ENCODE peak calls at places on chromosomes 6 and 20, in eight cellular contexts. One of them, this sample, is unnamed.

GRCh38 chr6:158646023-158646888 is 1.7 kb upstream of the DYNLT1 start:
- DNase-seq in dorsolateral prefrontal cortex: peak
- DNase-seq in IMR-90: no peak
- DNase-seq in body of pancreas: no peak
- DNase-seq in OCI-LY7: no peak
- DNase-seq in foreskin fibroblast: no peak
- DNase-seq in astrocyte of the cerebellum: no peak
- DNase-seq in transverse colon: no peak
- DNase-seq in this sample: no peak

GRCh38 chr6:84052204-84052882 is 18.8 kb downstream of the MRAP2 start:
- DNase-seq in foreskin fibroblast: peak
- DNase-seq in transverse colon: no peak
- DNase-seq in IMR-90: peak
- DNase-seq in OCI-LY7: no peak
- DNase-seq in dorsolateral prefrontal cortex: peak
- DNase-seq in body of pancreas: peak
- DNase-seq in astrocyte of the cerebellum: peak
- DNase-seq in this sample: no peak

GRCh38 chr20:62822788-62823651 is 6.2 kb downstream of the COL9A3 start:
- DNase-seq in IMR-90: peak
- DNase-seq in astrocyte of the cerebellum: no peak
- DNase-seq in foreskin fibroblast: peak
- DNase-seq in dorsolateral prefrontal cortex: no peak
- DNase-seq in transverse colon: peak
- DNase-seq in OCI-LY7: peak
- DNase-seq in body of pancreas: peak
- DNase-seq in this sample: no peak

GRCh38 chr6:108966855-108967755 is 118.9 kb downstream of the ARMC2 start:
- DNase-seq in OCI-LY7: no peak
- DNase-seq in astrocyte of the cerebellum: no peak
- DNase-seq in IMR-90: peak
- DNase-seq in foreskin fibroblast: peak
- DNase-seq in dorsolateral prefrontal cortex: no peak
- DNase-seq in body of pancreas: peak
- DNase-seq in transverse colon: no peak
- DNase-seq in this sample: peak

GRCh38 chr20:58788896-58789295 is 61.8 kb downstream of the GNAS-AS1 start:
- DNase-seq in OCI-LY7: no peak
- DNase-seq in foreskin fibroblast: no peak
- DNase-seq in dorsolateral prefrontal cortex: no peak
- DNase-seq in astrocyte of the cerebellum: no peak
- DNase-seq in transverse colon: no peak
- DNase-seq in IMR-90: no peak
- DNase-seq in body of pancreas: no peak
- DNase-seq in this sample: no peak

GRCh38 chr20:2149507-2149906 is 47.9 kb downstream of the STK35 start:
- DNase-seq in IMR-90: peak
- DNase-seq in transverse colon: no peak
- DNase-seq in astrocyte of the cerebellum: no peak
- DNase-seq in body of pancreas: no peak
- DNase-seq in dorsolateral prefrontal cortex: no peak
- DNase-seq in foreskin fibroblast: peak
- DNase-seq in OCI-LY7: no peak
- DNase-seq in this sample: no peak

GRCh38 chr20:53926428-53927028 is 143.9 kb downstream of the BCAS1 start:
- DNase-seq in IMR-90: peak
- DNase-seq in dorsolateral prefrontal cortex: no peak
- DNase-seq in body of pancreas: peak
- DNase-seq in OCI-LY7: peak
- DNase-seq in foreskin fibroblast: peak
- DNase-seq in astrocyte of the cerebellum: peak
- DNase-seq in transverse colon: peak
- DNase-seq in this sample: no peak

GRCh38 chr6:9520417-9521151 is 894.3 kb downstream of the TFAP2A start:
- DNase-seq in astrocyte of the cerebellum: peak
- DNase-seq in IMR-90: peak
- DNase-seq in dorsolateral prefrontal cortex: no peak
- DNase-seq in transverse colon: no peak
- DNase-seq in OCI-LY7: no peak
- DNase-seq in body of pancreas: no peak
- DNase-seq in foreskin fibroblast: peak
- DNase-seq in this sample: no peak

GRCh38 chr6:153511896-153512496 is 380.9 kb upstream of the RGS17 start:
- DNase-seq in transverse colon: no peak
- DNase-seq in foreskin fibroblast: peak
- DNase-seq in IMR-90: peak
- DNase-seq in dorsolateral prefrontal cortex: no peak
- DNase-seq in OCI-LY7: peak
- DNase-seq in body of pancreas: peak
- DNase-seq in astrocyte of the cerebellum: no peak
- DNase-seq in this sample: no peak

GRCh38 chr20:16491277-16491912 is 81.9 kb downstream of the KIF16B start:
- DNase-seq in astrocyte of the cerebellum: no peak
- DNase-seq in transverse colon: peak
- DNase-seq in body of pancreas: peak
- DNase-seq in dorsolateral prefrontal cortex: no peak
- DNase-seq in foreskin fibroblast: peak
- DNase-seq in OCI-LY7: no peak
- DNase-seq in IMR-90: peak
- DNase-seq in this sample: no peak

GRCh38 chr6:167652042-167652700 is 174.5 kb upstream of the AFDN start:
- DNase-seq in body of pancreas: no peak
- DNase-seq in IMR-90: no peak
- DNase-seq in dorsolateral prefrontal cortex: no peak
- DNase-seq in foreskin fibroblast: no peak
- DNase-seq in astrocyte of the cerebellum: no peak
- DNase-seq in transverse colon: no peak
- DNase-seq in OCI-LY7: no peak
- DNase-seq in this sample: no peak

GRCh38 chr6:143197377-143197776 is 136.7 kb downstream of the AIG1 start:
- DNase-seq in dorsolateral prefrontal cortex: no peak
- DNase-seq in astrocyte of the cerebellum: no peak
- DNase-seq in IMR-90: no peak
- DNase-seq in body of pancreas: no peak
- DNase-seq in transverse colon: no peak
- DNase-seq in foreskin fibroblast: no peak
- DNase-seq in OCI-LY7: no peak
- DNase-seq in this sample: no peak

GRCh38 chr20:12265662-12266061 is 348.0 kb downstream of the BTBD3 start:
- DNase-seq in astrocyte of the cerebellum: no peak
- DNase-seq in foreskin fibroblast: no peak
- DNase-seq in OCI-LY7: no peak
- DNase-seq in IMR-90: no peak
- DNase-seq in dorsolateral prefrontal cortex: no peak
- DNase-seq in transverse colon: no peak
- DNase-seq in body of pancreas: no peak
- DNase-seq in this sample: no peak

GRCh38 chr20:1467355-1468116 is 887 bp upstream of the NSFL1C start:
- DNase-seq in astrocyte of the cerebellum: no peak
- DNase-seq in dorsolateral prefrontal cortex: no peak
- DNase-seq in OCI-LY7: no peak
- DNase-seq in foreskin fibroblast: no peak
- DNase-seq in transverse colon: peak
- DNase-seq in body of pancreas: peak
- DNase-seq in IMR-90: no peak
- DNase-seq in this sample: peak

GRCh38 chr6:25176466-25176865 is 102.7 kb upstream of the CARMIL1 start:
- DNase-seq in OCI-LY7: no peak
- DNase-seq in dorsolateral prefrontal cortex: no peak
- DNase-seq in IMR-90: no peak
- DNase-seq in transverse colon: no peak
- DNase-seq in foreskin fibroblast: no peak
- DNase-seq in astrocyte of the cerebellum: no peak
- DNase-seq in body of pancreas: no peak
- DNase-seq in this sample: no peak

GRCh38 chr6:12886961-12887775 is 170.6 kb downstream of the PHACTR1 start:
- DNase-seq in IMR-90: no peak
- DNase-seq in OCI-LY7: no peak
- DNase-seq in body of pancreas: no peak
- DNase-seq in dorsolateral prefrontal cortex: no peak
- DNase-seq in transverse colon: no peak
- DNase-seq in astrocyte of the cerebellum: no peak
- DNase-seq in foreskin fibroblast: peak
- DNase-seq in this sample: no peak

GRCh38 chr20:48822879-48823385 is 4.9 kb downstream of the PREX1 start:
- DNase-seq in OCI-LY7: no peak
- DNase-seq in body of pancreas: no peak
- DNase-seq in transverse colon: peak
- DNase-seq in astrocyte of the cerebellum: no peak
- DNase-seq in foreskin fibroblast: no peak
- DNase-seq in IMR-90: no peak
- DNase-seq in dorsolateral prefrontal cortex: no peak
- DNase-seq in this sample: no peak

GRCh38 chr6:43963877-43964658 is 163.2 kb downstream of the MRPL14 start:
- DNase-seq in body of pancreas: no peak
- DNase-seq in IMR-90: no peak
- DNase-seq in foreskin fibroblast: no peak
- DNase-seq in dorsolateral prefrontal cortex: no peak
- DNase-seq in transverse colon: no peak
- DNase-seq in astrocyte of the cerebellum: no peak
- DNase-seq in OCI-LY7: no peak
- DNase-seq in this sample: no peak

GRCh38 chr20:58682656-58683055 is 9.9 kb upstream of the NPEPL1 start:
- DNase-seq in foreskin fibroblast: no peak
- DNase-seq in astrocyte of the cerebellum: no peak
- DNase-seq in transverse colon: no peak
- DNase-seq in dorsolateral prefrontal cortex: no peak
- DNase-seq in IMR-90: peak
- DNase-seq in body of pancreas: no peak
- DNase-seq in OCI-LY7: no peak
- DNase-seq in this sample: no peak

GRCh38 chr20:54054516-54054915 is 15.9 kb downstream of the BCAS1 start:
- DNase-seq in astrocyte of the cerebellum: no peak
- DNase-seq in dorsolateral prefrontal cortex: no peak
- DNase-seq in IMR-90: no peak
- DNase-seq in OCI-LY7: no peak
- DNase-seq in foreskin fibroblast: no peak
- DNase-seq in body of pancreas: peak
- DNase-seq in transverse colon: peak
- DNase-seq in this sample: no peak

GRCh38 chr6:111759836-111760785 is 113.1 kb downstream of the FYN start:
- DNase-seq in IMR-90: peak
- DNase-seq in transverse colon: no peak
- DNase-seq in OCI-LY7: peak
- DNase-seq in body of pancreas: no peak
- DNase-seq in astrocyte of the cerebellum: peak
- DNase-seq in dorsolateral prefrontal cortex: no peak
- DNase-seq in foreskin fibroblast: peak
- DNase-seq in this sample: no peak

GRCh38 chr6:121897337-121897760 is 461.9 kb downstream of the GJA1 start:
- DNase-seq in foreskin fibroblast: peak
- DNase-seq in body of pancreas: no peak
- DNase-seq in IMR-90: peak
- DNase-seq in transverse colon: no peak
- DNase-seq in dorsolateral prefrontal cortex: no peak
- DNase-seq in astrocyte of the cerebellum: peak
- DNase-seq in OCI-LY7: no peak
- DNase-seq in this sample: no peak

GRCh38 chr6:701696-702479 is 8.9 kb upstream of the EXOC2 start:
- DNase-seq in IMR-90: no peak
- DNase-seq in astrocyte of the cerebellum: no peak
- DNase-seq in body of pancreas: no peak
- DNase-seq in OCI-LY7: peak
- DNase-seq in foreskin fibroblast: no peak
- DNase-seq in transverse colon: no peak
- DNase-seq in dorsolateral prefrontal cortex: no peak
- DNase-seq in this sample: no peak
- TF ChIP-seq CTCF in IMR-90: no peak
- TF ChIP-seq CTCF in astrocyte of the cerebellum: no peak
- TF ChIP-seq CTCF in body of pancreas: no peak
- TF ChIP-seq CTCF in OCI-LY7: peak
- TF ChIP-seq CTCF in foreskin fibroblast: no peak
- TF ChIP-seq CTCF in transverse colon: no peak
- TF ChIP-seq CTCF in dorsolateral prefrontal cortex: no peak
- TF ChIP-seq CTCF in this sample: no peak

DNA sequence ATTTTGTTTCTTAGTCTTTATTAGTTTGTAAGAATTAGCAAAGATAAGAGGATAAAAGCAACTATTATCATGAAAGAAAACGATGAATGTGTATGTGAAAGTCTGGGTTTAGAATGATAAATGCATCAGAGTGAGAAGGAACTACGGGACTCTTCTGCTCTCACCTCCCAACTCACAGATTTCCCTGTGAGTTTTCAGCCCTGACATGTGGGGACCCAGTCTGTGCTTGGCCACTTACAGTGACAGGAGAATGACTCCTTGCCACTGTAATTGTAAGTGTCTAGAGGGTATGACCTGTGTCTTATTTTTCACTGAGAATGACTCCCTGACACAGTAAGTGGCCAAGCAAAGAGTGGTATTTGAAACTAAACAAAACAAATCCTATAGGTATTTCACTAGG is 2.5 kb downstream of the HLA-DPA1 start:
- DNase-seq in astrocyte of the cerebellum: no peak
- DNase-seq in dorsolateral prefrontal cortex: no peak
- DNase-seq in OCI-LY7: no peak
- DNase-seq in transverse colon: no peak
- DNase-seq in IMR-90: no peak
- DNase-seq in body of pancreas: no peak
- DNase-seq in foreskin fibroblast: no peak
- DNase-seq in this sample: no peak
- H3K4me3 ChIP-seq in astrocyte of the cerebellum: no peak
- H3K4me3 ChIP-seq in dorsolateral prefrontal cortex: no peak
- H3K4me3 ChIP-seq in OCI-LY7: peak
- H3K4me3 ChIP-seq in transverse colon: no peak
- H3K4me3 ChIP-seq in IMR-90: no peak
- H3K4me3 ChIP-seq in body of pancreas: no peak
- H3K4me3 ChIP-seq in foreskin fibroblast: no peak
- H3K4me3 ChIP-seq in this sample: no peak

GRCh38 chr6:139374357-139375238 is at the start of gene CITED2:
- DNase-seq in transverse colon: peak
- DNase-seq in body of pancreas: peak
- DNase-seq in IMR-90: peak
- DNase-seq in dorsolateral prefrontal cortex: peak
- DNase-seq in OCI-LY7: peak
- DNase-seq in foreskin fibroblast: peak
- DNase-seq in astrocyte of the cerebellum: peak
- DNase-seq in this sample: peak
- TF ChIP-seq CTCF in transverse colon: peak
- TF ChIP-seq CTCF in body of pancreas: peak
- TF ChIP-seq CTCF in IMR-90: peak
- TF ChIP-seq CTCF in dorsolateral prefrontal cortex: peak
- TF ChIP-seq CTCF in OCI-LY7: no peak
- TF ChIP-seq CTCF in foreskin fibroblast: no peak
- TF ChIP-seq CTCF in astrocyte of the cerebellum: no peak
- TF ChIP-seq CTCF in this sample: no peak

GRCh38 chr6:139376604-139377218 is 2.3 kb upstream of the CITED2 start:
- DNase-seq in body of pancreas: peak
- DNase-seq in IMR-90: peak
- DNase-seq in foreskin fibroblast: peak
- DNase-seq in transverse colon: peak
- DNase-seq in dorsolateral prefrontal cortex: no peak
- DNase-seq in OCI-LY7: no peak
- DNase-seq in astrocyte of the cerebellum: no peak
- DNase-seq in this sample: peak
- H3K4me3 ChIP-seq in body of pancreas: no peak
- H3K4me3 ChIP-seq in IMR-90: no peak
- H3K4me3 ChIP-seq in foreskin fibroblast: peak
- H3K4me3 ChIP-seq in transverse colon: no peak
- H3K4me3 ChIP-seq in dorsolateral prefrontal cortex: no peak
- H3K4me3 ChIP-seq in OCI-LY7: peak
- H3K4me3 ChIP-seq in astrocyte of the cerebellum: peak
- H3K4me3 ChIP-seq in this sample: no peak

GRCh38 chr6:137040393-137040792 is 4.4 kb downstream of the IL20RA start:
- DNase-seq in IMR-90: no peak
- DNase-seq in OCI-LY7: no peak
- DNase-seq in astrocyte of the cerebellum: no peak
- DNase-seq in transverse colon: no peak
- DNase-seq in dorsolateral prefrontal cortex: no peak
- DNase-seq in body of pancreas: no peak
- DNase-seq in foreskin fibroblast: no peak
- DNase-seq in this sample: no peak
- TF ChIP-seq CTCF in IMR-90: no peak
- TF ChIP-seq CTCF in OCI-LY7: peak
- TF ChIP-seq CTCF in astrocyte of the cerebellum: no peak
- TF ChIP-seq CTCF in transverse colon: peak
- TF ChIP-seq CTCF in dorsolateral prefrontal cortex: no peak
- TF ChIP-seq CTCF in body of pancreas: no peak
- TF ChIP-seq CTCF in foreskin fibroblast: no peak
- TF ChIP-seq CTCF in this sample: no peak

This sample was measured in lung.